ENCODE peak calls at places on chromosomes 5 and 9, in nine cellular contexts. X is A673; W is CD4-positive, alpha-beta T cell; M is esophagus muscularis mucosa; E is IMR-90; Y is HCT116; B is A549; I is foreskin keratinocyte; T is kidney. H is an unnamed sample.

GRCh38 chr5:130337179-130337888 is 433.1 kb downstream of the CHSY3 start:
- DNase-seq in X (no peak), W (no peak), M (no peak), E (peak), Y (no peak), B (peak), I (peak), T (no peak), H (no peak)

GRCh38 chr9:108967916-108968315 is 33.7 kb downstream of the ABITRAM start:
- DNase-seq in X (no peak), W (no peak), M (no peak), E (no peak), Y (no peak), B (no peak), I (no peak), T (no peak), H (no peak)

GRCh38 chr9:3045153-3045552 is 201.3 kb upstream of the PUM3 start:
- DNase-seq in X (no peak), W (no peak), M (no peak), E (no peak), Y (no peak), B (no peak), I (no peak), T (no peak), H (no peak)

GRCh38 chr9:126420643-126421564 is 94.3 kb downstream of the MVB12B start:
- DNase-seq in X (no peak), W (no peak), M (no peak), E (peak), Y (peak), B (peak), I (peak), T (no peak), H (peak)

GRCh38 chr9:88477300-88477751 is 57.7 kb upstream of the NXNL2 start:
- DNase-seq in X (no peak), W (no peak), M (no peak), E (peak), Y (no peak), B (no peak), I (peak), T (no peak), H (peak)

GRCh38 chr9:20884985-20885593 is 146.4 kb downstream of the HACD4 start:
- DNase-seq in X (peak), W (peak), M (no peak), E (peak), Y (peak), B (peak), I (peak), T (no peak), H (no peak)

GRCh38 chr9:127634021-127634420 is 21.9 kb downstream of the STXBP1 start:
- DNase-seq in X (peak), W (no peak), M (no peak), E (no peak), Y (peak), B (no peak), I (no peak), T (no peak), H (no peak)

GRCh38 chr9:6566409-6567139 is 79.0 kb downstream of the GLDC start:
- DNase-seq in X (peak), W (no peak), M (no peak), E (peak), Y (peak), B (peak), I (peak), T (no peak), H (peak)

GRCh38 chr5:139847790-139848507 is 52.3 kb downstream of the PSD2 start:
- DNase-seq in X (peak), W (peak), M (no peak), E (no peak), Y (no peak), B (peak), I (no peak), T (peak), H (no peak)

GRCh38 chr9:108467653-108468324 is 388.0 kb downstream of the ACTL7B start:
- DNase-seq in X (no peak), W (no peak), M (no peak), E (peak), Y (no peak), B (peak), I (no peak), T (no peak), H (no peak)

GRCh38 chr9:4344946-4345345 is 45.1 kb upstream of the GLIS3 start:
- DNase-seq in X (no peak), W (peak), M (peak), E (no peak), Y (no peak), B (no peak), I (peak), T (no peak), H (no peak)

GRCh38 chr9:133210202-133210532 is 1.1 kb upstream of the OBP2B start:
- DNase-seq in X (no peak), W (no peak), M (no peak), E (no peak), Y (peak), B (no peak), I (no peak), T (no peak), H (no peak)

GRCh38 chr5:40442346-40442745 is 237.4 kb upstream of the PTGER4 start:
- DNase-seq in X (no peak), W (no peak), M (no peak), E (peak), Y (no peak), B (no peak), I (no peak), T (no peak), H (no peak)

GRCh38 chr5:143080982-143081381 is 310.8 kb downstream of the ARHGAP26 start:
- DNase-seq in X (no peak), W (no peak), M (peak), E (no peak), Y (no peak), B (no peak), I (no peak), T (no peak), H (no peak)

GRCh38 chr5:112784726-112785125 is 47.0 kb downstream of the APC start:
- DNase-seq in X (no peak), W (no peak), M (no peak), E (peak), Y (no peak), B (no peak), I (no peak), T (no peak), H (no peak)

GRCh38 chr9:3205421-3206095 is 320.2 kb downstream of the RFX3 start:
- DNase-seq in X (no peak), W (no peak), M (no peak), E (no peak), Y (no peak), B (no peak), I (no peak), T (no peak), H (no peak)

GRCh38 chr5:148615644-148616283 is 38.6 kb downstream of the HTR4 start:
- DNase-seq in X (no peak), W (no peak), M (no peak), E (peak), Y (no peak), B (no peak), I (no peak), T (no peak), H (no peak)

GRCh38 chr5:115573133-115573532 is 28.6 kb upstream of the FEM1C start:
- DNase-seq in X (peak), W (no peak), M (no peak), E (peak), Y (no peak), B (no peak), I (no peak), T (no peak), H (no peak)

GRCh38 chr5:172872997-172873491 is 39.0 kb downstream of the ERGIC1 start:
- DNase-seq in X (no peak), W (no peak), M (peak), E (peak), Y (no peak), B (no peak), I (no peak), T (peak), H (no peak)

GRCh38 chr9:8750639-8751041 is 951.1 kb upstream of the DMAC1 start:
- DNase-seq in X (no peak), W (no peak), M (no peak), E (no peak), Y (no peak), B (no peak), I (no peak), T (no peak), H (no peak)

GRCh38 chr5:160333726-160334125 is 21.4 kb upstream of the CCNJL start:
- DNase-seq in X (no peak), W (no peak), M (no peak), E (peak), Y (no peak), B (peak), I (no peak), T (no peak), H (no peak)

GRCh38 chr5:2714026-2714425 is 37.5 kb downstream of the IRX2 start:
- DNase-seq in X (no peak), W (no peak), M (no peak), E (no peak), Y (no peak), B (no peak), I (no peak), T (no peak), H (no peak)

GRCh38 chr5:33824516-33825195 is 67.1 kb downstream of the ADAMTS12 start:
- DNase-seq in X (no peak), W (no peak), M (no peak), E (peak), Y (no peak), B (no peak), I (no peak), T (no peak), H (no peak)

GRCh38 chr9:13587581-13587980 is 308.1 kb upstream of the MPDZ start:
- DNase-seq in X (no peak), W (no peak), M (no peak), E (no peak), Y (no peak), B (no peak), I (no peak), T (peak), H (no peak)
- H3K27ac ChIP-seq in X (no peak), W (no peak), M (peak), E (no peak), Y (no peak), B (no peak), I (no peak), T (no peak), H (no peak)

GRCh38 chr5:73908846-73909245 is 282.9 kb downstream of the ARHGEF28 start:
- DNase-seq in X (no peak), W (no peak), M (no peak), E (no peak), Y (no peak), B (no peak), I (no peak), T (no peak), H (no peak)

GRCh38 chr5:73909474-73909873 is 283.5 kb downstream of the ARHGEF28 start:
- DNase-seq in X (no peak), W (no peak), M (no peak), E (no peak), Y (no peak), B (no peak), I (no peak), T (peak), H (no peak)

GRCh38 chr5:73906277-73906676 is 280.3 kb downstream of the ARHGEF28 start:
- DNase-seq in X (no peak), W (no peak), M (no peak), E (no peak), Y (no peak), B (no peak), I (no peak), T (no peak), H (no peak)

GRCh38 chr5:73907164-73907563 is 281.2 kb downstream of the ARHGEF28 start:
- DNase-seq in X (no peak), W (no peak), M (no peak), E (no peak), Y (no peak), B (no peak), I (no peak), T (no peak), H (no peak)

DNA sequence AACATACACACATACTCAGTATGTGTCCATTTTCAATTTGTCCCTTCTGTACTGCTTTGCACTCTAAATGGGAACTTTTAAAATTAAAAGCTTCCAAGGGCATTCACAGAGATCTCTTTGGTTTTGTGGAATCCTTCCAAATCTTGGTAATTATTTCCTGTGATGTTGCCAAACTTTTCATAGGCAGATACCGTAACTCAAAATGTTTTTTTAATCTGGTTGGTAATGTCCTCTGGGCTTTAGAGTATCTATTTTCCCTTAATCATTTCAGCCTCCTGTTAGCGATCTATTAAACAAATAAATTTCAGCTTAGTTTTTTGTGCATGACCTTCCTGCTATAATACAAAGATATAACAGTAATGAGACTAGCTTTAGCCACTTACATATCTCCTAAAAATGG is 282.4 kb downstream of the ARHGEF28 start:
- DNase-seq in X (peak), W (no peak), M (no peak), E (no peak), Y (no peak), B (no peak), I (no peak), T (no peak), H (no peak)
- H3K27ac ChIP-seq in X (no peak), W (no peak), M (no peak), E (no peak), Y (no peak), B (no peak), I (no peak), T (no peak), H (no peak)

GRCh38 chr5:28403846-28404245 is 1365.5 kb upstream of the CDH9 start:
- DNase-seq in X (peak), W (no peak), M (no peak), E (no peak), Y (no peak), B (no peak), I (peak), T (no peak), H (no peak)
- H3K27ac ChIP-seq in X (peak), W (no peak), M (no peak), E (no peak), Y (no peak), B (no peak), I (no peak), T (no peak), H (no peak)

GRCh38 chr5:36998578-36998977 is 122.0 kb downstream of the NIPBL start:
- DNase-seq in X (no peak), W (no peak), M (no peak), E (no peak), Y (no peak), B (no peak), I (no peak), T (no peak), H (no peak)
- H3K27ac ChIP-seq in X (no peak), W (no peak), M (no peak), E (no peak), Y (no peak), B (no peak), I (no peak), T (no peak), H (no peak)

GRCh38 chr5:16572289-16573015 is 44.3 kb downstream of the RETREG1 start:
- DNase-seq in X (no peak), W (no peak), M (peak), E (no peak), Y (no peak), B (no peak), I (no peak), T (no peak), H (no peak)

GRCh38 chr5:16573401-16573800 is 43.4 kb downstream of the RETREG1 start:
- DNase-seq in X (no peak), W (no peak), M (no peak), E (no peak), Y (no peak), B (no peak), I (no peak), T (no peak), H (no peak)

GRCh38 chr5:16577677-16578076 is 39.1 kb downstream of the RETREG1 start:
- DNase-seq in X (no peak), W (no peak), M (no peak), E (no peak), Y (no peak), B (no peak), I (no peak), T (no peak), H (no peak)

GRCh38 chr5:16578474-16578883 is 38.3 kb downstream of the RETREG1 start:
- DNase-seq in X (no peak), W (no peak), M (no peak), E (no peak), Y (no peak), B (no peak), I (no peak), T (no peak), H (no peak)

GRCh38 chr5:16574789-16575785 is 41.7 kb downstream of the RETREG1 start:
- DNase-seq in X (peak), W (no peak), M (no peak), E (peak), Y (no peak), B (no peak), I (peak), T (no peak), H (peak)
- H3K27ac ChIP-seq in X (no peak), W (no peak), M (no peak), E (no peak), Y (no peak), B (no peak), I (peak), T (no peak), H (peak)

GRCh38 chr9:70600479-70600878 is 186.0 kb upstream of the KLF9 start:
- DNase-seq in X (no peak), W (no peak), M (no peak), E (peak), Y (no peak), B (no peak), I (no peak), T (peak), H (no peak)
- H3K27ac ChIP-seq in X (no peak), W (no peak), M (peak), E (peak), Y (no peak), B (no peak), I (peak), T (peak), H (no peak)

GRCh38 chr9:84697042-84697441 is 27.5 kb downstream of the NTRK2 start:
- DNase-seq in X (no peak), W (no peak), M (no peak), E (no peak), Y (no peak), B (no peak), I (no peak), T (no peak), H (no peak)
- H3K27ac ChIP-seq in X (no peak), W (no peak), M (no peak), E (no peak), Y (no peak), B (no peak), I (no peak), T (no peak), H (no peak)

GRCh38 chr5:176440932-176441706 is 7.1 kb upstream of the FAF2 start:
- DNase-seq in X (peak), W (no peak), M (no peak), E (peak), Y (no peak), B (no peak), I (no peak), T (no peak), H (no peak)
- H3K27ac ChIP-seq in X (no peak), W (no peak), M (no peak), E (no peak), Y (no peak), B (no peak), I (no peak), T (no peak), H (no peak)

H was measured in epithelial cell of prostate.